ENCODE peak calls at places on chromosomes 16 and 17, in six cellular contexts. C is stimulated activated CD4-positive, alpha-beta T cell treated with anti-CD3 and anti-CD28 coated beads, TNF-alpha, amount 100 ng/mL, for 24 hours; A is dermis blood vessel endothelial cell; F is activated T-helper 1 cell treated with anti-CD3 and anti-CD28 coated beads, Interleukin-2, amount 50 U/mL, for 16 hours; I is heart right ventricle; N is germinal center. E is an unnamed sample.

GRCh38 chr17:3875317-3875716 is 17.5 kb downstream of the CAMKK1 start:
- DNase-seq in C (no peak), A (no peak), F (no peak), I (no peak), N (no peak), E (no peak)

GRCh38 chr16:7344806-7345416 is 12.3 kb downstream of the RBFOX1 start:
- DNase-seq in C (no peak), A (no peak), F (no peak), I (no peak), N (no peak), E (no peak)

GRCh38 chr16:13733561-13733960 is 186.4 kb upstream of the ERCC4 start:
- DNase-seq in C (no peak), A (no peak), F (no peak), I (no peak), N (no peak), E (no peak)

GRCh38 chr16:4869147-4869790 is 22.0 kb downstream of the UBN1 start:
- DNase-seq in C (no peak), A (no peak), F (no peak), I (no peak), N (no peak), E (no peak)

GRCh38 chr16:23666919-23667659 is 11.6 kb upstream of the PLK1 start:
- DNase-seq in C (no peak), A (no peak), F (no peak), I (no peak), N (no peak), E (no peak)

GRCh38 chr17:19654901-19655300 is 6.3 kb downstream of the ALDH3A2 start:
- DNase-seq in C (no peak), A (peak; percentile 32), F (no peak), I (no peak), N (no peak), E (no peak)

GRCh38 chr17:76670020-76670707 is 26.6 kb upstream of the ST6GALNAC1 start:
- DNase-seq in C (no peak), A (peak; percentile 32), F (no peak), I (no peak), N (no peak), E (no peak)

GRCh38 chr17:35747540-35748017 is 5.5 kb downstream of the GAS2L2 start:
- DNase-seq in C (peak; percentile 79), A (peak; percentile 92), F (peak; percentile 63), I (peak; percentile 62), N (peak; percentile 83), E (peak; percentile 65)

GRCh38 chr16:57147381-57148191 is 38.3 kb downstream of the PSME3IP1 start:
- DNase-seq in C (no peak), A (peak; percentile 82), F (no peak), I (no peak), N (no peak), E (no peak)

GRCh38 chr16:20906225-20906870 is 5.8 kb downstream of the LYRM1 start:
- DNase-seq in C (no peak), A (peak; percentile 89), F (no peak), I (no peak), N (no peak), E (no peak)

GRCh38 chr17:38735161-38735997 is 5.2 kb downstream of the CISD3 start:
- DNase-seq in C (peak; percentile 70), A (peak; percentile 60), F (peak; percentile 65), I (peak; percentile 70), N (peak; percentile 87), E (peak; percentile 64)

GRCh38 chr17:18247613-18248001 is 10.9 kb downstream of the FLII start:
- DNase-seq in C (no peak), A (peak; percentile 20), F (no peak), I (peak; percentile 54), N (no peak), E (no peak)

GRCh38 chr17:60159479-60159866 is 9.7 kb downstream of the CA4 start:
- DNase-seq in C (no peak), A (no peak), F (no peak), I (no peak), N (no peak), E (no peak)

GRCh38 chr16:450800-451512 is 25.5 kb downstream of the RAB11FIP3 start:
- DNase-seq in C (no peak), A (no peak), F (no peak), I (no peak), N (no peak), E (no peak)

GRCh38 chr16:3369073-3369472 is 13.4 kb downstream of the OR2C1 start:
- DNase-seq in C (no peak), A (no peak), F (no peak), I (no peak), N (no peak), E (no peak)

GRCh38 chr16:66641387-66641786 is 36.9 kb downstream of the CMTM3 start:
- DNase-seq in C (no peak), A (no peak), F (no peak), I (no peak), N (no peak), E (no peak)

GRCh38 chr17:61480414-61480807 is 28.2 kb downstream of the TBX4 start:
- DNase-seq in C (no peak), A (no peak), F (no peak), I (no peak), N (no peak), E (no peak)

GRCh38 chr16:58652741-58653140 is 23.1 kb upstream of the CNOT1 start:
- DNase-seq in C (no peak), A (peak; percentile 16), F (no peak), I (no peak), N (no peak), E (no peak)

GRCh38 chr17:38352245-38353083 is 820 bp downstream of the SOCS7 start:
- DNase-seq in C (peak; percentile 14), A (peak; percentile 47), F (no peak), I (peak; percentile 39), N (peak; percentile 23), E (peak; percentile 8)

GRCh38 chr16:28254158-28254557 is 38.2 kb upstream of the SBK1 start:
- DNase-seq in C (no peak), A (no peak), F (no peak), I (no peak), N (no peak), E (no peak)

GRCh38 chr17:29645516-29646051 is 22.9 kb upstream of the CORO6 start:
- DNase-seq in C (no peak), A (no peak), F (no peak), I (peak; percentile 49), N (no peak), E (no peak)

GRCh38 chr17:63714550-63715277 is 14.8 kb upstream of the LIMD2 start:
- DNase-seq in C (no peak), A (peak; percentile 28), F (no peak), I (no peak), N (no peak), E (no peak)

GRCh38 chr17:61174310-61174709 is 225.3 kb upstream of the TBX2 start:
- DNase-seq in C (no peak), A (no peak), F (no peak), I (no peak), N (no peak), E (no peak)

GRCh38 chr16:86241681-86242080 is 268.6 kb upstream of the FOXF1 start:
- DNase-seq in C (no peak), A (no peak), F (no peak), I (no peak), N (no peak), E (no peak)

GRCh38 chr17:20315321-20315720 is 152.0 kb downstream of the LGALS9B start:
- DNase-seq in C (no peak), A (no peak), F (no peak), I (no peak), N (no peak), E (no peak)

GRCh38 chr16:83977056-83977815 is 9.2 kb downstream of the NECAB2 start:
- DNase-seq in C (no peak), A (no peak), F (no peak), I (no peak), N (no peak), E (no peak)

GRCh38 chr16:56600398-56600999 is 7.9 kb upstream of the MT2A start:
- DNase-seq in C (no peak), A (peak; percentile 76), F (no peak), I (no peak), N (peak; percentile 46), E (no peak)

GRCh38 chr17:61619493-61619892 is 28.5 kb upstream of the NACA2 start:
- DNase-seq in C (no peak), A (no peak), F (no peak), I (no peak), N (no peak), E (no peak)

GRCh38 chr17:11331790-11332526 is 90.9 kb downstream of the SHISA6 start:
- DNase-seq in C (no peak), A (no peak), F (no peak), I (no peak), N (no peak), E (no peak)

GRCh38 chr17:48191362-48191761 is 83.8 kb downstream of the SNX11 start:
- DNase-seq in C (no peak), A (no peak), F (no peak), I (no peak), N (no peak), E (no peak)

GRCh38 chr17:73546770-73547345 is 97.4 kb downstream of the SDK2 start:
- DNase-seq in C (peak; percentile 7), A (no peak), F (no peak), I (peak; percentile 26), N (peak; percentile 81), E (no peak)

GRCh38 chr17:82356845-82357355 is 2.1 kb upstream of the TEX19 start:
- DNase-seq in C (no peak), A (no peak), F (no peak), I (no peak), N (no peak), E (no peak)

GRCh38 chr17:36495076-36495578 is 8.6 kb downstream of the ZNHIT3 start:
- DNase-seq in C (no peak), A (no peak), F (no peak), I (no peak), N (no peak), E (no peak)

GRCh38 chr17:79801156-79802038 is 4.5 kb upstream of the CBX8 start:
- DNase-seq in C (no peak), A (no peak), F (no peak), I (no peak), N (no peak), E (no peak)

GRCh38 chr16:50781043-50781442 is 39.2 kb downstream of the CYLD start:
- DNase-seq in C (no peak), A (no peak), F (no peak), I (no peak), N (no peak), E (no peak)

E was measured in GM18507.